ENCODE peak calls at places on chromosomes 2 and 18, in eight cellular contexts. N is neural crest cell, B is AG04449, P is tibial nerve, R is endothelial cell, D is heart right ventricle, J is tibial artery, Z is spleen. Y is an unnamed sample.
A peak's percentile ranks its signal among the peaks of the same experiment; 100 is the strongest.

GRCh38 chr18:13549879-13550231 is 176.5 kb downstream of the FAM210A start:
- DNase-seq in N (no peak), B (no peak), P (no peak), R (no peak), D (no peak), J (no peak), Z (no peak), Y (no peak)

GRCh38 chr2:236749346-236749745 is 179.7 kb downstream of the ACKR3 start:
- DNase-seq in N (no peak), B (peak; percentile 9), P (no peak), R (no peak), D (no peak), J (peak; percentile 55), Z (no peak), Y (no peak)

GRCh38 chr2:12931211-12931844 is 214.6 kb downstream of the TRIB2 start:
- DNase-seq in N (no peak), B (no peak), P (no peak), R (peak; percentile 6), D (peak; percentile 45), J (no peak), Z (no peak), Y (no peak)

GRCh38 chr2:64567473-64567872 is 43.3 kb downstream of the AFTPH start:
- DNase-seq in N (no peak), B (no peak), P (no peak), R (no peak), D (no peak), J (no peak), Z (no peak), Y (no peak)

GRCh38 chr18:45384137-45384998 is 230.9 kb upstream of the SLC14A2 start:
- DNase-seq in N (peak; percentile 66), B (no peak), P (peak; percentile 77), R (peak; percentile 66), D (peak; percentile 53), J (no peak), Z (no peak), Y (peak; percentile 71)

GRCh38 chr2:99524056-99524455 is 34.2 kb upstream of the REV1 start:
- DNase-seq in N (no peak), B (no peak), P (no peak), R (no peak), D (no peak), J (no peak), Z (no peak), Y (no peak)

GRCh38 chr2:183037281-183037659 is 987 bp downstream of the NCKAP1 start:
- DNase-seq in N (no peak), B (no peak), P (peak; percentile 14), R (no peak), D (no peak), J (no peak), Z (no peak), Y (no peak)

GRCh38 chr2:188381614-188382013 is 89.9 kb downstream of the GULP1 start:
- DNase-seq in N (no peak), B (no peak), P (no peak), R (no peak), D (no peak), J (no peak), Z (no peak), Y (no peak)

GRCh38 chr18:41887100-41887499 is 67.9 kb upstream of the PIK3C3 start:
- DNase-seq in N (no peak), B (no peak), P (no peak), R (no peak), D (no peak), J (no peak), Z (no peak), Y (no peak)

GRCh38 chr2:240872317-240873097 is 3.9 kb downstream of the AGXT start:
- DNase-seq in N (no peak), B (no peak), P (no peak), R (no peak), D (no peak), J (no peak), Z (peak; percentile 71), Y (no peak)

GRCh38 chr2:44770221-44771187 is 171.0 kb upstream of the SIX3 start:
- DNase-seq in N (no peak), B (no peak), P (no peak), R (peak; percentile 24), D (no peak), J (no peak), Z (no peak), Y (no peak)

GRCh38 chr2:150716186-150716585 is 228.7 kb upstream of the RND3 start:
- DNase-seq in N (no peak), B (no peak), P (no peak), R (no peak), D (no peak), J (no peak), Z (no peak), Y (no peak)

GRCh38 chr2:150023663-150024062 is 436.1 kb upstream of the MMADHC start:
- DNase-seq in N (no peak), B (no peak), P (no peak), R (no peak), D (no peak), J (no peak), Z (no peak), Y (no peak)

GRCh38 chr2:163395602-163396001 is 340.2 kb downstream of the FIGN start:
- DNase-seq in N (no peak), B (no peak), P (no peak), R (no peak), D (no peak), J (no peak), Z (no peak), Y (no peak)

GRCh38 chr2:25481381-25482310 is 139.9 kb upstream of the DNMT3A start:
- DNase-seq in N (no peak), B (peak; percentile 38), P (no peak), R (no peak), D (no peak), J (no peak), Z (no peak), Y (no peak)

GRCh38 chr2:165790461-165790860 is 3.6 kb downstream of the GALNT3 start:
- DNase-seq in N (no peak), B (no peak), P (no peak), R (no peak), D (no peak), J (no peak), Z (no peak), Y (no peak)

GRCh38 chr2:95079455-95079776 is 42.2 kb downstream of the MRPS5 start:
- DNase-seq in N (no peak), B (no peak), P (no peak), R (no peak), D (no peak), J (no peak), Z (no peak), Y (no peak)

GRCh38 chr2:95076705-95077520 is 44.7 kb downstream of the MRPS5 start:
- DNase-seq in N (peak; percentile 73), B (no peak), P (peak; percentile 76), R (peak; percentile 80), D (peak; percentile 57), J (no peak), Z (peak; percentile 94), Y (peak; percentile 98)

GRCh38 chr2:95075440-95075885 is 46.1 kb downstream of the MRPS5 start:
- DNase-seq in N (no peak), B (no peak), P (no peak), R (no peak), D (no peak), J (no peak), Z (no peak), Y (peak; percentile 30)

GRCh38 chr2:95077893-95078603 is 43.6 kb downstream of the MRPS5 start:
- DNase-seq in N (no peak), B (no peak), P (no peak), R (no peak), D (no peak), J (no peak), Z (no peak), Y (no peak)

DNA sequence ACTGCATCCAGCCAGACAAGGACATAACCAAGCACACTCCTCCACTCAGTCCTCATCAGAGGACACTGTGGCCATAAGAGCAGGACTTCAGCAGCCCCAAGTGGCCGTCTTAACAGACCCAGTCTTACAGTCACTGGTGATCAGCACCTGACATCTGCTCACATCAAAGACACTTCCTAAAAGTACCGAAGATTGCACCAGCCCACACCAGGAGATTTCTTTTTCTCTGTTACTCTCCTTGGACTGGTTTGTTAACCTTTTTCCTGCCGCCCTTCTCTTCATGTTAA is 44.1 kb downstream of the MRPS5 start:
- DNase-seq in N (no peak), B (no peak), P (no peak), R (no peak), D (no peak), J (no peak), Z (no peak), Y (no peak)
- TF ChIP-seq CTCF in N (no peak), B (no peak), P (no peak), R (no peak), D (no peak), J (no peak), Z (no peak), Y (no peak)

GRCh38 chr2:173030541-173031485 is 44.8 kb upstream of the MAP3K20 start:
- DNase-seq in N (no peak), B (no peak), P (no peak), R (no peak), D (no peak), J (no peak), Z (no peak), Y (no peak)

GRCh38 chr2:173028141-173028540 is 47.5 kb upstream of the MAP3K20 start:
- DNase-seq in N (no peak), B (no peak), P (no peak), R (no peak), D (no peak), J (no peak), Z (no peak), Y (no peak)

GRCh38 chr2:173032032-173032431 is 43.6 kb upstream of the MAP3K20 start:
- DNase-seq in N (no peak), B (no peak), P (no peak), R (no peak), D (no peak), J (no peak), Z (no peak), Y (no peak)

GRCh38 chr2:173027181-173028128 is 48.2 kb upstream of the MAP3K20 start:
- DNase-seq in N (peak; percentile 88), B (no peak), P (peak; percentile 100), R (peak; percentile 85), D (peak; percentile 92), J (peak; percentile 88), Z (no peak), Y (peak; percentile 90)

GRCh38 chr2:173028671-173029070 is 47.0 kb upstream of the MAP3K20 start:
- DNase-seq in N (no peak), B (no peak), P (no peak), R (no peak), D (no peak), J (no peak), Z (no peak), Y (no peak)
- TF ChIP-seq CTCF in N (no peak), B (no peak), P (no peak), R (no peak), D (no peak), J (no peak), Z (no peak), Y (no peak)

DNA sequence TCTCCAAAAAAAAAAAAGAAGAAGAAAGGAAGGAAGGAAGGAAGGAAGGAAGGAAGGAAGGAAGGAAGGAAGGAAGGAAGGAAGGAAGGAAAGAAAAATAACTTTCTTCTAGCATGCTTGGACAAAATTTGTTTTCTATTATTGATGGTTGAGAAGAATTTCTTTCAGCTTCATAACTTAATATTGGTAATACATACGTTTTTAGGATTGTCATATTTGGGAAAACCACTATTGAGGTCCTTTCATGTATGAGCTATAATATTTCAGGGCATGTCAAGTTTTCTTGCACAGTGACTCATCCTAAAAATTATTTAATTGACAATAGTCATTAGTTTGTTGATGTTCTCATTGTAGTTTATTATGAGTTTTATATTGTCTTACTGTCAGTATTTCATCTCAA is 66.4 kb upstream of the PKDCC start:
- DNase-seq in N (no peak), B (no peak), P (no peak), R (no peak), D (no peak), J (no peak), Z (no peak), Y (no peak)
- TF ChIP-seq CTCF in N (no peak), B (no peak), P (no peak), R (no peak), D (no peak), J (no peak), Z (no peak), Y (no peak)

GRCh38 chr18:32891797-32892196 is 119.0 kb upstream of the KLHL14 start:
- DNase-seq in N (no peak), B (no peak), P (no peak), R (no peak), D (no peak), J (no peak), Z (no peak), Y (no peak)
- TF ChIP-seq CTCF in N (no peak), B (no peak), P (no peak), R (no peak), D (no peak), J (no peak), Z (no peak), Y (no peak)

Y was measured in activated CD8-positive, alpha-beta T cell treated with anti-CD3 and anti-CD28 coated beads for 36 hours.